ENCODE peak calls at places on chromosomes 13 and 19, in nine cellular contexts. T, W, K, R, N, P, E, I and B are unnamed samples.

GRCh38 chr19:6011794-6012193 is 33.9 kb upstream of the RANBP3 start:
- DNase-seq in I (no peak), E (no peak), T (no peak), W (no peak), R (no peak), N (no peak), K (no peak), P (no peak), B (no peak)

GRCh38 chr13:101323601-101324000 is 92.7 kb downstream of the NALCN start:
- DNase-seq in P (no peak), K (no peak), E (no peak), R (no peak), W (no peak), N (no peak), I (no peak), T (no peak), B (no peak)

GRCh38 chr13:71464673-71465072 is 402.3 kb downstream of the DACH1 start:
- DNase-seq in P (no peak), N (no peak), R (no peak), W (no peak), T (no peak), E (no peak), I (no peak), K (peak; percentile 4), B (no peak)

GRCh38 chr13:63075126-63075525 is 1659.5 kb upstream of the PCDH20 start:
- DNase-seq in T (no peak), E (no peak), W (no peak), K (no peak), N (no peak), I (no peak), R (no peak), P (no peak), B (no peak)

GRCh38 chr19:19379527-19379926 is 25.9 kb upstream of the GATAD2A start:
- DNase-seq in R (no peak), W (no peak), K (no peak), I (no peak), T (no peak), P (no peak), N (no peak), E (no peak), B (no peak)

GRCh38 chr19:12727745-12728433 is 4.2 kb upstream of the TNPO2 start:
- DNase-seq in N (no peak), R (no peak), I (no peak), E (no peak), P (no peak), T (no peak), W (no peak), K (no peak), B (no peak)

GRCh38 chr13:27770809-27771208 is 21.5 kb upstream of the GSX1 start:
- DNase-seq in I (no peak), E (no peak), N (no peak), T (no peak), P (no peak), K (no peak), W (no peak), R (peak; percentile 16), B (no peak)

GRCh38 chr19:54517483-54517882 is 14.9 kb downstream of the LAIR2 start:
- DNase-seq in P (no peak), W (peak; percentile 18), E (no peak), K (peak; percentile 27), R (peak; percentile 92), T (peak; percentile 30), I (peak; percentile 47), N (peak; percentile 32), B (no peak)

GRCh38 chr19:19217110-19217509 is 5.4 kb downstream of the NCAN start:
- DNase-seq in N (no peak), E (no peak), T (no peak), W (no peak), I (no peak), K (peak; percentile 20), P (no peak), R (peak; percentile 56), B (no peak)

GRCh38 chr13:28322256-28322895 is 172.6 kb downstream of the FLT1 start:
- DNase-seq in T (no peak), N (no peak), R (peak; percentile 83), P (no peak), W (no peak), K (peak; percentile 41), E (no peak), I (no peak), B (no peak)

GRCh38 chr19:15589760-15590451 is 25.1 kb upstream of the CYP4F8 start:
- DNase-seq in E (no peak), T (no peak), I (no peak), K (no peak), R (no peak), N (no peak), P (no peak), W (no peak), B (no peak)

GRCh38 chr13:29771247-29771646 is 79.2 kb downstream of the UBL3 start:
- DNase-seq in R (peak; percentile 16), W (no peak), P (no peak), E (peak; percentile 11), I (no peak), N (no peak), K (peak; percentile 23), T (no peak), B (no peak)

GRCh38 chr13:112705286-112705685 is 15.4 kb downstream of the ATP11A start:
- DNase-seq in R (no peak), N (no peak), T (no peak), W (no peak), K (no peak), I (no peak), E (no peak), P (no peak), B (no peak)

GRCh38 chr19:31378404-31378803 is 29.2 kb upstream of the TSHZ3 start:
- DNase-seq in T (peak; percentile 44), R (peak; percentile 92), I (no peak), P (peak; percentile 84), W (peak; percentile 63), E (no peak), N (no peak), K (peak; percentile 98), B (no peak)

GRCh38 chr13:105904034-105904742 is 631.3 kb downstream of the EFNB2 start:
- DNase-seq in R (no peak), W (no peak), K (no peak), I (no peak), N (no peak), P (no peak), E (no peak), T (no peak), B (no peak)